ENCODE peak calls at places on chromosomes 3 and 15, in four cellular contexts. G, P, Q and D are unnamed samples.
A peak's percentile ranks its signal among the peaks of the same experiment; 100 is the strongest.

GRCh38 chr3:118942651-118943050 is 92.0 kb downstream of the IGSF11 start:
- DNase-seq in P (no peak), Q (no peak), G (no peak), D (no peak)

GRCh38 chr3:100062665-100063064 is 51.6 kb downstream of the FILIP1L start:
- DNase-seq in Q (no peak), P (no peak), G (no peak), D (no peak)

GRCh38 chr3:183579967-183580720 is 24.6 kb upstream of the KLHL6 start:
- DNase-seq in G (no peak), Q (no peak), P (no peak), D (peak; percentile 23)

GRCh38 chr15:49664706-49665105 is 43.9 kb downstream of the DTWD1 start:
- DNase-seq in P (no peak), Q (no peak), G (no peak), D (no peak)

GRCh38 chr3:166283856-166284255 is 446.6 kb upstream of the BCHE start:
- DNase-seq in P (no peak), G (no peak), Q (no peak), D (no peak)

GRCh38 chr3:58965870-58966269 is 84.0 kb downstream of the CFAP20DC start:
- DNase-seq in G (no peak), P (no peak), Q (no peak), D (no peak)

GRCh38 chr3:106862067-106862466 is 515.2 kb upstream of the CCDC54 start:
- DNase-seq in P (no peak), G (no peak), Q (peak; percentile 63), D (no peak)

GRCh38 chr3:194166682-194167479 is 30.9 kb downstream of the HES1 start:
- DNase-seq in Q (no peak), G (no peak), P (no peak), D (no peak)

GRCh38 chr15:63288778-63289378 is 11.5 kb downstream of the APH1B start:
- DNase-seq in P (no peak), G (peak; percentile 43), Q (peak; percentile 55), D (peak; percentile 20)

GRCh38 chr15:27183182-27183581 is 212.2 kb downstream of the GABRG3 start:
- DNase-seq in Q (no peak), P (no peak), G (no peak), D (no peak)

GRCh38 chr15:73237910-73238309 is 130.8 kb downstream of the HCN4 start:
- DNase-seq in G (no peak), P (no peak), Q (no peak), D (no peak)

GRCh38 chr15:66131831-66132230 is 121.7 kb downstream of the MEGF11 start:
- DNase-seq in P (no peak), Q (no peak), G (no peak), D (no peak)

GRCh38 chr15:66131200-66131599 is 122.3 kb downstream of the MEGF11 start:
- DNase-seq in Q (no peak), P (no peak), G (no peak), D (no peak)

GRCh38 chr15:66129561-66129960 is 124.0 kb downstream of the MEGF11 start:
- DNase-seq in Q (no peak), P (no peak), G (no peak), D (no peak)

GRCh38 chr15:66132251-66132816 is 121.2 kb downstream of the MEGF11 start:
- DNase-seq in P (no peak), G (no peak), Q (no peak), D (no peak)

DNA sequence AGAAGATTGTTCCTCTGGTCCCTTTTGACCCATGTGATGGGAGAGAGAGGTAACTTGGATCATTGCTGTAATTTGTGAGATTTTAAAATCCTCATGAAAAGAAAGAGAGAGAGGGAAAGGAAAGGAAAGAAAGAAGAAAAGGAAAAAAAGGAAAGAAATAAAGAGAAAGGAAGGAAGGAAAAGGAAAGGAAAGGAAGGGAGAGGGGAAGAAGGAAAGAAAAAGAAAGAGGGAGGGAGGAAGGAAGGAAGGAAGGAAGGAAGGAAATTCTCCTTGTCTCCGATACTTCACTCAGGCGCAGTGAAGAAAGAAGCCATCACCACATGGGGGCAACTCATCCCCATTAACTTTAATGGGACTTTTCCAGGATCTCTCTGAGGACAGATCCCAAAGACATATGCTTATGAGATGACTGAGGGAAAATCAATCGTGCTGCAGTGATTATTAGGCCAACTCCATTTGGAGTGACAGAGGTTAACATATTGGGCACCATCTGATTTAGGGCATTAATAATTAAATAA is 123.0 kb downstream of the MEGF11 start:
- DNase-seq in G (no peak), Q (no peak), P (no peak), D (no peak)
- TF ChIP-seq CTCF in G (no peak), Q (no peak), P (no peak), D (no peak)

GRCh38 chr3:5095879-5096278 is 26.2 kb upstream of the ARL8B start:
- DNase-seq in G (no peak), P (peak; percentile 82), Q (no peak), D (no peak)
- TF ChIP-seq CTCF in G (no peak), P (no peak), Q (no peak), D (no peak)

GRCh38 chr15:61367953-61368352 is 138.9 kb upstream of the RORA start:
- DNase-seq in P (no peak), G (no peak), Q (no peak), D (no peak)
- TF ChIP-seq CTCF in P (no peak), G (no peak), Q (no peak), D (no peak)

DNA sequence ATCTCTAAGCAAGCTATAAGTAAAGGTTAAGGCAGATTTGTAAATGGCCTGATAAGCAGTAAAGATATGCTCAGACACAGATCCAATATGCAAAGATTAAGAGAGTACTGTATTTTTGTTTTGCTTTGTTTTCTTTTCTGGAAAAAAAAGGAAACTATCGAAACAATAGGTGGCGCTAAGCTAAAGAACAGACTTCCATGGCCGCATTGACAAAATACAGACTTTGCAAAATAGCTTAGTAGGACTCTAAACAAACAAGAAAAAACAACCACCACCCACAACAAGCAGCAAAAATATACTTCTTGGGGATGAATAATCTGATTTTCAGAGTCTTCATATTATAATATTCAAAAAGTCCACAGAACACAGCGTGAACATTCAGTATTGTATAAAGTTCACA is 758.4 kb upstream of the ROBO1 start:
- DNase-seq in G (no peak), Q (no peak), P (no peak), D (no peak)
- TF ChIP-seq CTCF in G (no peak), Q (no peak), P (no peak), D (no peak)

GRCh38 chr3:27485853-27486252 is 1.7 kb upstream of the SLC4A7 start:
- DNase-seq in Q (no peak), P (no peak), G (no peak), D (no peak)

GRCh38 chr3:27486328-27486727 is 2.1 kb upstream of the SLC4A7 start:
- DNase-seq in G (no peak), P (no peak), Q (no peak), D (no peak)

GRCh38 chr3:27487383-27487782 is 3.2 kb upstream of the SLC4A7 start:
- DNase-seq in G (no peak), Q (no peak), P (no peak), D (no peak)

GRCh38 chr3:27483117-27484001 is 825 bp downstream of the SLC4A7 start:
- DNase-seq in Q (peak; percentile 66), G (peak; percentile 40), P (peak; percentile 91), D (peak; percentile 48)

DNA sequence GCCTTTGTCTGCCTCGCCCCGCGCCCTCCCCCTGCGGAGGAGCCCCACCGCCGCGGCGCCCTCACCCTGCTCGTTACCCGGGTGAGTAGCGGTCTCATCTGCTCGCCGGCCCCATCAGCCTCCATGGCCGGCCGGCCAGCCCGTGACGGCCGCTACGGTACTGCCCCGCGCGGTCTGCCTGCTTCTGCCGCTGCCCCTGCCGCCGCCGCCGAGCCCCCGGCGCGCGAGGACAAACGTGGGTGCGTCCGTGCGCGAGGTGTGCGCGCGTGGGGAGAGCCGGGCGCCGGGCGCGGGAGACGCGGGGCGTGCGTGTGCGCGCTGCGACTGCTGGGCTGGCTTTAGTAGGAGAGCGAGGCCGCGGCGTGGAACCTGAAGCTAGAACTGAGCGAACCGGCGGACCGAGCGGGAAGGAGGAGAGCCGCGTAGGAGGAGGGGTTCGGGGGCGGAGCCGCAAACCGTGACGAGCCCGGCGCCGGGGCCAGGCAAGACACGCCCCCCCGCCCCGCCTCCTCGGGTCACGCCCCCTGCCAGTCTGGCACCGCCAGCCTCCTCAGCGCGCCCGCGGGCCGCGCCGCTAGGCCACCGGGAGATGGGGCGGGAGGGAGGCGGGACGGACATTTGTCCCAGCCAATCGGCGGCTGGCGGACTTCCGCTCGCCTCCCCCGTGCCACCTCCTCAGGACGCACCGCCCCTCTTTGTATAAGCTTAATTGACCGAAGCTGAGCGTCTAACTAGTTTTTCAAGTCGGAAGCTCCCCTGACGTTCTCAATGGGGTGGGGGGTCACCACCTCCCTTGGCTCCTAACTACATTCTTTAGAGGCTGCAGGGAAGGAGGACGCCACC is at the start of gene SLC4A7:
- DNase-seq in G (peak; percentile 97), P (peak; percentile 100), Q (peak; percentile 92), D (peak; percentile 93)
- TF ChIP-seq CTCF in G (no peak), P (no peak), Q (no peak), D (no peak)

DNA sequence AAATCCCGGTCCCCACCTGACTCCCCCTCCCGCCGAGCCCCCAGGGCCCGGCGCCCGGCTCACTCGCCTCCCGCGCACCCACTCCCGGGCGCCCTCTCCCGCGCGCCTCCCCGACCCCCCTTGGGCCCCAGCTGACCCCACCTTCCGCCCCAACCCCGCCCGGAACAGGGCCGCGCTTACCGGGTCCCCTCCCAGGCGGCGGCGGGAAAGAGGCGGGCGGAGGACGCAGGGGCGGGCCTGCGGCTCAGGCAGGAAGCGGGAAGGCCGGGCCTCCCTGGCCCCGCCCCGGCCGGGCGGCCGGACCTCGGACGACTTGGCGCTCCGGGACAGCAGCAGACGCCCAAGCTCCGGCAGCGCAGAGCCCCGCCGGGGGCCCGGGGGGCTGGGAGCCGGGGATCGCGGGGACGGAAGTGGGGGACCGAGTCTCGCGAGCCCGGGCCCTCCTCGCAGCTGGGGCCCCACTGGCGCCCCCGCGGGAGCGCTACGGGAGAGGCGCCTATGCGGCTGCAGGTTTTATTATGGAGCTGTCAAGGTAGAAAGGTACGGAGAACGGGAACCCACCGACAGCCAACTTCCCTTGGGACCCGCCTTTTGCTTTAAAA is at the start of gene SLC41A3:
- DNase-seq in P (peak; percentile 98), Q (peak; percentile 59), G (peak; percentile 95), D (peak; percentile 47)
- TF ChIP-seq CTCF in P (no peak), Q (peak; percentile 67), G (peak; percentile 68), D (peak; percentile 46)

GRCh38 chr3:157618075-157618760 is 115.0 kb upstream of the VEPH1 start:
- DNase-seq in P (no peak), Q (peak; percentile 73), G (peak; percentile 31), D (peak; percentile 43)
- TF ChIP-seq CTCF in P (no peak), Q (peak; percentile 91), G (peak; percentile 80), D (peak; percentile 49)

GRCh38 chr3:136545664-136546266 is 206.4 kb downstream of the STAG1 start:
- DNase-seq in Q (peak; percentile 23), P (no peak), G (no peak), D (no peak)
- TF ChIP-seq CTCF in Q (peak; percentile 60), P (no peak), G (no peak), D (peak; percentile 28)

DNA sequence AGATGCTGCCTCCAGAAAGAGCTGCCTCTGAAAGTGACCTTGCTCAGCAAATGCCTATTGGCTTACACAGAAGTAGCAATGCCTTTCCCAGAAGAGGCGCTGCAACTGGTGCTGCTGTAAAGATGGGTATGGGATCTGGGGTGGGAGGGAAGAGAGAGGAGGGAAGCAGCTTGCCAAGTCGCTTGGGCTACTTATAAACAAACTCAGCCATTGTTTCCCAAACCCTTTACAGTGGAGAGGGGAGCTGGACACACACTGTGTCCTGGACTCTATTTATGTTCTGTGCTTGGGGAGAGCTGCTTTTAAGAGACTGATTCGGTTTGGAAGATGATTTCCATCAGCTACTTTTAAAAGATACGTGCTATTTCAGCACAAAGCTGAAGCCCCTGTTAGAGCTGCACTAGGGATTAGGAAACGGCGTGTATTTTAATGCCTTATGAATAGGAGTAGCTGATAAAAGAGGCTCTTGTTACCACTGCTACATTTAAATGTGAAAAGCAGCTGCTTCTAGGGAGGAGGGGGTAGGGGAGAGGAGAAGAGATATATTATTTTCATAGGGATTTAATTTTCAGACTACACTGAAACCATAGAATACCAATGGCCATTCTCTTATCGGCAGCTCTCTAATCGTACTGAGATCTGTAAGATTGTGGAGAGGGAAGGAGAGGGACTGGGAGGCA is 440.6 kb downstream of the MCTP2 start:
- DNase-seq in G (no peak), Q (no peak), P (peak; percentile 79), D (no peak)
- TF ChIP-seq CTCF in G (no peak), Q (no peak), P (no peak), D (no peak)